ENCODE peak calls at places on chromosome 11, in four cellular contexts. Y is neuronal stem cell, B is SK-N-SH, V is adrenal gland. O is an unnamed sample.
A peak's percentile ranks its signal among the peaks of the same experiment; 100 is the strongest.

GRCh38 chr11:128764617-128765095 is 70.8 kb downstream of the FLI1 start:
- DNase-seq in B (no peak), V (no peak), Y (no peak), O (no peak)

GRCh38 chr11:123473941-123474668 is 44.0 kb downstream of the GRAMD1B start:
- DNase-seq in V (no peak), Y (no peak), B (no peak), O (no peak)

GRCh38 chr11:88345408-88345807 is 7.9 kb upstream of the CTSC start:
- DNase-seq in V (no peak), Y (no peak), B (no peak), O (no peak)

GRCh38 chr11:833114-833791 is 501 bp downstream of the CD151 start:
- DNase-seq in B (peak; percentile 87), V (peak; percentile 61), Y (no peak), O (peak; percentile 68)

GRCh38 chr11:69138265-69138664 is 17.5 kb upstream of the SMIM38 start:
- DNase-seq in B (no peak), V (no peak), Y (no peak), O (no peak)

GRCh38 chr11:74024630-74025029 is 15.7 kb upstream of the UCP3 start:
- DNase-seq in V (peak; percentile 56), B (no peak), Y (no peak), O (peak; percentile 83)

GRCh38 chr11:109037856-109038780 is 373.2 kb downstream of the DDX10 start:
- DNase-seq in Y (no peak), B (no peak), V (no peak), O (no peak)

GRCh38 chr11:1946812-1947480 is at the start of gene MRPL23:
- DNase-seq in V (no peak), Y (no peak), B (no peak), O (peak; percentile 14)

GRCh38 chr11:18235394-18235926 is 1.1 kb downstream of the SAA4 start:
- DNase-seq in Y (no peak), V (no peak), B (no peak), O (no peak)

GRCh38 chr11:65565624-65566453 is 4.4 kb upstream of the ZNRD2 start:
- DNase-seq in B (no peak), Y (no peak), V (no peak), O (no peak)

GRCh38 chr11:60193687-60194433 is 11.0 kb upstream of the MS4A6A start:
- DNase-seq in V (peak; percentile 66), B (peak; percentile 52), Y (peak; percentile 56), O (no peak)

GRCh38 chr11:2803186-2804057 is 82.2 kb downstream of the CDKN1C start:
- DNase-seq in V (peak; percentile 14), B (no peak), Y (no peak), O (peak; percentile 42)

GRCh38 chr11:107550304-107550703 is 15.2 kb downstream of the ALKBH8 start:
- DNase-seq in V (no peak), B (no peak), Y (no peak), O (no peak)

GRCh38 chr11:122167100-122167499 is 51.1 kb upstream of the BLID start:
- DNase-seq in Y (no peak), V (no peak), B (no peak), O (no peak)

GRCh38 chr11:32890843-32891656 is 1.6 kb upstream of the QSER1 start:
- DNase-seq in V (no peak), Y (no peak), B (no peak), O (no peak)

GRCh38 chr11:12547953-12548650 is 126.1 kb upstream of the TEAD1 start:
- DNase-seq in V (no peak), B (no peak), Y (no peak), O (no peak)

GRCh38 chr11:87740968-87741367 is 434.3 kb downstream of the RAB38 start:
- DNase-seq in Y (no peak), V (no peak), B (no peak), O (no peak)

GRCh38 chr11:9385288-9385902 is 943 bp downstream of the IPO7 start:
- DNase-seq in Y (no peak), V (no peak), B (no peak), O (no peak)

GRCh38 chr11:1263036-1263435 is 40.2 kb downstream of the MUC5B start:
- DNase-seq in B (no peak), Y (no peak), V (no peak), O (peak; percentile 53)

GRCh38 chr11:4072668-4073285 is 21.8 kb upstream of the RRM1 start:
- DNase-seq in Y (peak; percentile 63), V (peak; percentile 61), B (peak; percentile 70), O (no peak)

GRCh38 chr11:125378596-125378995 is 117.5 kb downstream of the FEZ1 start:
- DNase-seq in B (no peak), Y (no peak), V (no peak), O (no peak)

GRCh38 chr11:2670541-2671100 is 29.2 kb downstream of the KCNQ1OT1 start:
- DNase-seq in Y (no peak), V (peak; percentile 11), B (no peak), O (no peak)

GRCh38 chr11:9574806-9575530 is 1.5 kb downstream of the WEE1 start:
- DNase-seq in V (peak; percentile 68), B (peak; percentile 72), Y (no peak), O (no peak)

GRCh38 chr11:74744277-74744676 is 4.4 kb upstream of the RNF169 start:
- DNase-seq in Y (no peak), V (no peak), B (no peak), O (no peak)

GRCh38 chr11:7657306-7658025 is 15.8 kb downstream of the CYB5R2 start:
- DNase-seq in V (peak; percentile 45), B (peak; percentile 68), Y (peak; percentile 57), O (peak; percentile 55)

GRCh38 chr11:133228406-133229330 is 303.6 kb downstream of the OPCML start:
- DNase-seq in V (no peak), B (peak; percentile 79), Y (peak; percentile 56), O (peak; percentile 14)

GRCh38 chr11:7485136-7485853 is at the start of gene OLFML1:
- DNase-seq in B (no peak), V (no peak), Y (no peak), O (no peak)

GRCh38 chr11:130571519-130571918 is 123.1 kb downstream of the ADAMTS15 start:
- DNase-seq in V (no peak), B (no peak), Y (no peak), O (no peak)
- H3K4me1 ChIP-seq in V (no peaks in the 10 kb centered on the region), B (no peaks in the 10 kb centered on the region), Y (no peaks in the 10 kb centered on the region), O (peaks cover 4% of the 10 kb centered on the region)

DNA sequence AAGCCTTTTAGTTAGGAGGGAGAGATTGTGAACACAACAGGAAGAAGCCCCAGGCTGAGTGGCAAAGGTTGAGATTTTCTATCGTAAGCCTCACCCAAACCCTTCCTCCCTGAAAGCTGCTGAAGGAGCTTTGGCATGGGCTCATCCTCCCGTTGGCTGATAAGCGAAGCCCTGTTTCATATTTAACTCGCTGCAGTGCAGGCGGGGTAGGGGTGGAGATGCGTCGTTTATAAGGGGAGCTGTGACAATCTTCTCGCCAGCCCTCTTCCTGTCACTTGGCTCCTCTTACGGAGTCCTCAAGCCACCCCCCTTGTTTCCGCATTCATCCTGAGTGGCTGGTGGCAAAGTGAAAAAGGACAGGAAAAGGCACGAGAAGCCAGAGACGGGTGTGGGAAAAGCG is 137.0 kb downstream of the OR4C45 start:
- DNase-seq in B (no peak), Y (no peak), V (no peak), O (no peak)
- H3K9me3 ChIP-seq in B (no peaks in the 10 kb centered on the region), Y (peaks cover 12% of the 10 kb centered on the region), V (no peaks in the 10 kb centered on the region), O (no peaks in the 10 kb centered on the region)

DNA sequence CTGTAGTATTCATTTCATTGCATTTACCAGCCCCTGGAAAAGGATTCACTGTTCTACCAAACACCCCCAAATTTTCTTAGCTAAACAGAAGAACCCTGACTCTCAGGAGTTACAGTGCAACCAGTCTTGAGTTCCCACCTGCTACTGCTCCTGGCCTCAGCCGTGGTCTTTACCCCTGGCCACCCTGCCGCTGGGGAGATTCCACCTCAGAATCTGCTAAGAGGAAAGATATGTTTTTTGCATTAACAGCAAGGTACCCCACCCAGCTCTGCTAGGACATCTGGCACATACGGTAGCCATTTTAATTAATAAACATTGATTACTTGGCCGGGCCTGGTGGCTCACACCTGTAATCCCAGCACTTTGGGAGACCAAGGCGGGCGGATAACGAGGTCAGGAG is 9.0 kb downstream of the JAML start:
- DNase-seq in Y (no peak), V (no peak), B (no peak), O (no peak)
- H3K27me3 ChIP-seq in Y (no peaks in the 10 kb centered on the region), V (no peaks in the 10 kb centered on the region), B (peaks cover 70% of the 10 kb centered on the region), O (peaks cover 1% of the 10 kb centered on the region)

GRCh38 chr11:46385169-46386004 is 3.9 kb downstream of the MDK start:
- DNase-seq in V (peak; percentile 20), B (no peak), Y (no peak), O (no peak)
- H3K4me1 ChIP-seq in V (peaks cover 29% of the 10 kb centered on the region), B (peaks cover 26% of the 10 kb centered on the region), Y (peaks cover 18% of the 10 kb centered on the region), O (peaks cover 23% of the 10 kb centered on the region)

DNA sequence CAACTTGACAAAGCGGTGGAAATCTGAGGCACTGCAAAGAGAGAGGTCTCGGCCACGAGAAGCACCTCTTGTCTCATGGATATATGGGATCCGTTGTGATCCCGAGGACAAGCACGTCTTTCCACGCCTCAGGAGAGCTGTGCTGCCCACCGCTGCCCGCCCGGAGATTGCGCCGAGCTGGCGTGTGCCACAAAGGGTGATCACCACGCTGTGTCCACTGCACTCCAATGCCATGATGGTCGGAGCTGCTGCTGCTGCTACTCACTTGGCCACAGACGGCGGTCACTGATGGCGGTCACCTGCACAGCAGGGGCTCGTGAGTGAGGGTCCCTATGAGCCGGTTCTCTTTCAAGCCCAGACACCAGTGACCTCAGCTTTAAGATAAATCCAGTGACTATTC is 51.1 kb downstream of the SHANK2 start:
- DNase-seq in V (no peak), Y (no peak), B (no peak), O (no peak)
- H3K9me3 ChIP-seq in V (no peaks in the 10 kb centered on the region), Y (no peaks in the 10 kb centered on the region), B (no peaks in the 10 kb centered on the region), O (no peaks in the 10 kb centered on the region)

GRCh38 chr11:111494040-111494439 is 18.1 kb downstream of the BTG4 start:
- DNase-seq in Y (no peak), V (no peak), B (no peak), O (no peak)
- H3K27me3 ChIP-seq in Y (no peaks in the 10 kb centered on the region), V (no peaks in the 10 kb centered on the region), B (no peaks in the 10 kb centered on the region), O (no peaks in the 10 kb centered on the region)

O was measured in psoas muscle.